ENCODE peak calls at places on chromosome 6, in five cellular contexts. W is activated CD4-positive, alpha-beta T cell treated with anti-CD3 and anti-CD28 coated beads for 36 hours; K is GM12865; S is H7; I is B cell. O is an unnamed sample.

GRCh38 chr6:119312441-119312840 is 37.1 kb downstream of the MAN1A1 start:
- DNase-seq in W (no peak), K (no peak), S (no peak), I (no peak), O (no peak)

GRCh38 chr6:54135665-54136370 is 24.6 kb downstream of the MLIP start:
- DNase-seq in W (no peak), K (no peak), S (no peak), I (no peak), O (no peak)

GRCh38 chr6:3561745-3562144 is 104.9 kb upstream of the SLC22A23 start:
- DNase-seq in W (no peak), K (peak), S (peak), I (no peak), O (no peak)

GRCh38 chr6:168310945-168311344 is 8.6 kb downstream of the DACT2 start:
- DNase-seq in W (no peak), K (no peak), S (no peak), I (no peak), O (no peak)

GRCh38 chr6:136812174-136812573 is 10.2 kb upstream of the PEX7 start:
- DNase-seq in W (no peak), K (no peak), S (no peak), I (no peak), O (no peak)

GRCh38 chr6:31729979-31730630 is 1.0 kb upstream of the DDAH2 start:
- DNase-seq in W (peak), K (peak), S (peak), I (peak), O (peak)

GRCh38 chr6:49892280-49892679 is 25.9 kb upstream of the CRISP1 start:
- DNase-seq in W (no peak), K (peak), S (no peak), I (no peak), O (no peak)

GRCh38 chr6:79440590-79440989 is 96.6 kb downstream of the LCA5 start:
- DNase-seq in W (no peak), K (peak), S (no peak), I (no peak), O (no peak)

GRCh38 chr6:53310751-53311585 is 37.8 kb downstream of the ELOVL5 start:
- DNase-seq in W (no peak), K (no peak), S (no peak), I (no peak), O (no peak)

GRCh38 chr6:90080876-90081464 is 186.7 kb downstream of the GJA10 start:
- DNase-seq in W (peak), K (peak), S (no peak), I (peak), O (peak)

GRCh38 chr6:3962897-3963296 is 113.7 kb downstream of the FAM50B start:
- DNase-seq in W (no peak), K (no peak), S (no peak), I (no peak), O (no peak)

GRCh38 chr6:2158596-2159271 is 86.7 kb downstream of the GMDS start:
- DNase-seq in W (peak), K (peak), S (peak), I (no peak), O (no peak)

GRCh38 chr6:7541175-7542064 is at the start of gene DSP:
- DNase-seq in W (peak), K (peak), S (peak), I (no peak), O (peak)

GRCh38 chr6:37706749-37707148 is 9.1 kb upstream of the MDGA1 start:
- DNase-seq in W (no peak), K (no peak), S (no peak), I (no peak), O (no peak)

GRCh38 chr6:16911088-16911487 is 149.8 kb upstream of the ATXN1 start:
- DNase-seq in W (no peak), K (no peak), S (no peak), I (no peak), O (no peak)

GRCh38 chr6:161128230-161128629 is 136.7 kb downstream of the MAP3K4 start:
- DNase-seq in W (no peak), K (no peak), S (no peak), I (no peak), O (no peak)

GRCh38 chr6:1657116-1657776 is 47.5 kb downstream of the FOXC1 start:
- DNase-seq in W (no peak), K (no peak), S (no peak), I (no peak), O (no peak)